ENCODE peak calls at places on chromosomes 1 and 21, in seven cellular contexts. W is pancreas; G is GM13976; Y is immature natural killer cell; D is Kasumi-1; J is dorsolateral prefrontal cortex; P is stimulated activated CD8-positive, alpha-beta memory T cell treated with anti-CD3 and anti-CD28 coated beads, Interleukin-7, amount 100 ng/mL, for 1 hour. Z is an unnamed sample.

GRCh38 chr1:234743866-234744581 is 134.0 kb upstream of the IRF2BP2 start:
- DNase-seq in D (no peak), P (no peak), J (no peak), W (no peak), Y (no peak), G (no peak), Z (no peak)

GRCh38 chr1:169105434-169106094 is 926 bp upstream of the ATP1B1 start:
- DNase-seq in D (no peak), G (peak; percentile 69), J (peak; percentile 88), Y (peak; percentile 62), W (peak; percentile 95), P (no peak), Z (peak; percentile 94)

GRCh38 chr1:108592030-108592759 is 32.3 kb downstream of the EEIG2 start:
- DNase-seq in J (no peak), Y (peak; percentile 62), G (no peak), P (no peak), W (no peak), D (peak; percentile 53), Z (no peak)

GRCh38 chr1:112744019-112744578 is 29.0 kb upstream of the PPM1J start:
- DNase-seq in Y (no peak), G (no peak), P (no peak), W (peak; percentile 64), J (no peak), D (no peak), Z (peak; percentile 74)

GRCh38 chr21:21045538-21045937 is 47.3 kb downstream of the NCAM2 start:
- DNase-seq in Y (no peak), G (no peak), D (peak; percentile 65), J (no peak), W (no peak), P (no peak), Z (no peak)

GRCh38 chr21:41733951-41734689 is 32.7 kb downstream of the RIPK4 start:
- DNase-seq in G (no peak), Y (no peak), P (no peak), J (no peak), W (peak; percentile 61), D (no peak), Z (no peak)

GRCh38 chr1:244327533-244327932 is 124.2 kb downstream of the ADSS2 start:
- DNase-seq in P (no peak), W (no peak), D (no peak), Y (no peak), G (no peak), J (no peak), Z (no peak)

GRCh38 chr21:41396452-41397107 is 29.5 kb upstream of the MX1 start:
- DNase-seq in D (peak; percentile 94), Y (no peak), J (no peak), P (no peak), G (no peak), W (no peak), Z (peak; percentile 79)

GRCh38 chr1:152182942-152183341 is 23.9 kb upstream of the RPTN start:
- DNase-seq in Y (no peak), J (no peak), D (no peak), P (no peak), G (no peak), W (no peak), Z (peak; percentile 42)

Z was measured in left lung.